ENCODE peak calls at places on chromosome 21, in ten cellular contexts. G is cardiac muscle cell, T is Panc1, M is astrocyte of the spinal cord, D is epithelial cell of esophagus, B is fibroblast of mammary gland, U is IMR-90, L is MCF 10A, R is brain microvascular endothelial cell, J is GM12865. E is an unnamed sample.

GRCh38 chr21:35368326-35368725 is 319.2 kb upstream of the RUNX1 start:
- DNase-seq in G (no peak), T (no peak), J (no peak), M (no peak), U (no peak), R (no peak), B (no peak), L (no peak), D (peak; percentile 92), E (no peak)

GRCh38 chr21:46361937-46362336 is 38.0 kb downstream of the PCNT start:
- DNase-seq in R (no peak), J (no peak), T (no peak), D (no peak), L (no peak), M (no peak), B (no peak), G (no peak), U (no peak), E (no peak)

GRCh38 chr21:43689556-43690337 is 29.2 kb upstream of the PDXK start:
- DNase-seq in D (no peak), T (no peak), R (no peak), B (no peak), U (no peak), J (no peak), L (no peak), M (no peak), G (no peak), E (no peak)

GRCh38 chr21:14850394-14850793 is 214.4 kb downstream of the NRIP1 start:
- DNase-seq in J (no peak), U (peak; percentile 71), B (peak; percentile 10), L (no peak), T (no peak), M (peak; percentile 31), R (no peak), D (no peak), G (no peak), E (no peak)

GRCh38 chr21:42455196-42455595 is 40.8 kb downstream of the RSPH1 start:
- DNase-seq in D (peak; percentile 80), U (no peak), M (no peak), B (no peak), T (no peak), L (peak; percentile 38), J (no peak), R (no peak), G (no peak), E (no peak)

GRCh38 chr21:33286600-33287456 is 20.7 kb downstream of the IL10RB start:
- DNase-seq in D (peak; percentile 50), L (peak; percentile 92), R (peak; percentile 48), M (peak; percentile 82), G (no peak), J (no peak), B (peak; percentile 83), U (peak; percentile 70), T (no peak), E (no peak)

GRCh38 chr21:18144341-18144740 is 100.3 kb upstream of the CHODL start:
- DNase-seq in U (no peak), J (no peak), T (no peak), L (no peak), B (no peak), M (no peak), D (no peak), G (no peak), R (no peak), E (no peak)

GRCh38 chr21:46150491-46151121 is 4.8 kb downstream of the FTCD start:
- DNase-seq in J (no peak), M (no peak), L (no peak), R (no peak), D (no peak), G (no peak), U (no peak), B (peak; percentile 7), T (no peak), E (no peak)

GRCh38 chr21:37711294-37711844 is 204.9 kb downstream of the KCNJ6 start:
- DNase-seq in R (no peak), G (no peak), L (no peak), M (no peak), D (no peak), T (no peak), U (no peak), B (no peak), J (no peak), E (no peak)

GRCh38 chr21:36193200-36193599 is 36.6 kb downstream of the DOP1B start:
- DNase-seq in D (peak; percentile 87), T (no peak), J (no peak), L (no peak), B (no peak), G (no peak), R (no peak), M (no peak), U (peak; percentile 17), E (no peak)

GRCh38 chr21:33673473-33673872 is 31.2 kb downstream of the ITSN1 start:
- DNase-seq in U (no peak), J (no peak), R (no peak), M (no peak), D (no peak), L (no peak), T (no peak), B (no peak), G (no peak), E (no peak)

GRCh38 chr21:36135391-36136094 is 664 bp downstream of the CBR3 start:
- DNase-seq in J (peak; percentile 39), T (no peak), R (peak; percentile 74), L (peak; percentile 81), M (peak; percentile 84), G (peak; percentile 52), D (peak; percentile 86), U (peak; percentile 83), B (peak; percentile 79), E (peak; percentile 61)

GRCh38 chr21:19899645-19900044 is 1098.6 kb upstream of the NCAM2 start:
- DNase-seq in T (no peak), U (no peak), L (no peak), M (no peak), D (no peak), B (no peak), G (no peak), J (no peak), R (no peak), E (no peak)
- TF ChIP-seq CTCF in T (no peak), U (no peak), L (no peak), M (no peak), D (no peak), B (no peak), G (no peak), J (no peak), R (no peak), E (no peak)

DNA sequence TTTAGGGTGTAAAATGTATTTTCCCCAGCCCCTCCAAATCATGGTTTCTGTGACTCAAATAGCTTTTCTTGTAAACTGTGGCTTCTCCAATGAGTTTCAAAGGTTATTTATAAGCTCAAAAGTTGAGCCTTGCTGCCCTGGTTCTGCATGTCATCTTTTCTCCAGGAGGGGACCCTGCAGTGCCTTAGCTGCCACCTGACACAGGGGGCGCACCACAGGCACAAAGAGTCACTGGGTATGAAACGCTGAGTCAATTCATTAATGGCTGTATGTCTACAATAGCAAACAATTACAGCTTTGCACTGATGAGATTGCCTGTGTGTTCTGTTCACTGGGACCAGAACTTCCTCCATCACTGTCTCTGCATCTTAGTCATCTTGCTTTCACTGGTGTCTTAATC is 100.8 kb downstream of the PCP4 start:
- DNase-seq in D (no peak), B (no peak), L (no peak), U (no peak), R (no peak), J (no peak), G (no peak), T (no peak), M (no peak), E (no peak)
- TF ChIP-seq CTCF in D (no peak), B (no peak), L (no peak), U (no peak), R (no peak), J (no peak), G (no peak), T (no peak), M (no peak), E (no peak)

DNA sequence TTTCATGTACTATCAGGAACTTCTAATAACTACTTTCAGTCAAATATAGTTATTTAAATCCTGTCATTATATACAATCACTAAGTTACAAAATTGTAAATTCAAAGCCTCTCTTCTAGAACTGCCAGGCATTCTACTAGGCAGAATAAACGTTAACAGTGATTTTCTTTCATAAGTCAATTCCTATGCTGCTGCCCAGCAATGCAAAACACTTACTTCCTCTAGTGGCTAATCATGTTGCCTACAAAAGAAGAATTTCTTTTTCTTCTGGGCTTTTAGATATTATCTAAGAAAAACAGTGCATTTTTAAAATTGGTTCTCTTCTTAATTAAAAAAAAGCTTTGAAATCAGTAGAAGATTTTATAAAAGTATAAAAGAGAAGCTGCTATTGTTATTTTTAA is 509.8 kb upstream of the ADAMTS5 start:
- DNase-seq in R (peak; percentile 28), G (no peak), U (peak; percentile 62), L (peak; percentile 5), B (peak; percentile 68), T (no peak), D (peak; percentile 7), J (no peak), M (peak; percentile 59), E (no peak)
- TF ChIP-seq CTCF in R (peak; percentile 56), G (peak; percentile 64), U (peak; percentile 61), L (peak; percentile 22), B (peak; percentile 84), T (no peak), D (no peak), J (no peak), M (peak; percentile 65), E (peak; percentile 41)

GRCh38 chr21:25561668-25562641 is 45.3 kb downstream of the MRPL39 start:
- DNase-seq in U (peak; percentile 82), J (peak; percentile 94), L (no peak), G (peak; percentile 45), M (peak; percentile 87), T (no peak), B (peak; percentile 71), D (peak; percentile 59), R (peak; percentile 66), E (peak; percentile 38)
- TF ChIP-seq CTCF in U (peak; percentile 37), J (peak; percentile 26), L (no peak), G (peak; percentile 42), M (peak; percentile 34), T (peak; percentile 31), B (peak; percentile 10), D (peak; percentile 13), R (peak; percentile 37), E (peak; percentile 41)

GRCh38 chr21:19237603-19238002 is 834.0 kb upstream of the TMPRSS15 start:
- DNase-seq in T (no peak), U (no peak), B (no peak), D (no peak), G (no peak), J (no peak), R (no peak), M (no peak), L (no peak), E (no peak)
- TF ChIP-seq CTCF in T (no peak), U (no peak), B (no peak), D (no peak), G (no peak), J (no peak), R (no peak), M (no peak), L (no peak), E (no peak)

E was measured in neural crest cell.